ENCODE peak calls at places on chromosomes 7 and 10, in six cellular contexts. D is GM23338; R is fibroblast of mammary gland; Y is NB4; S is IMR-90; B is CD8-positive, alpha-beta T cell. J is an unnamed sample.
A peak's percentile ranks its signal among the peaks of the same experiment; 100 is the strongest.

GRCh38 chr10:48452879-48453412 is 146.5 kb downstream of the MAPK8 start:
- DNase-seq in B (no peak), S (no peak), D (no peak), Y (no peak), R (no peak), J (no peak)

GRCh38 chr10:88989423-88989822 is 1.2 kb upstream of the FAS start:
- DNase-seq in B (no peak), D (no peak), R (no peak), Y (no peak), S (no peak), J (no peak)

GRCh38 chr10:86945361-86946214 is 11.8 kb downstream of the MMRN2 start:
- DNase-seq in B (no peak), Y (no peak), D (peak; percentile 89), R (peak; percentile 59), S (no peak), J (no peak)

GRCh38 chr7:2115739-2116065 is 117.0 kb downstream of the MAD1L1 start:
- DNase-seq in D (no peak), S (no peak), Y (no peak), R (no peak), B (no peak), J (no peak)

GRCh38 chr10:103282961-103283360 is 6.0 kb downstream of the INA start:
- DNase-seq in S (no peak), R (no peak), Y (no peak), B (no peak), D (no peak), J (no peak)

GRCh38 chr10:112858990-112859520 is 91.0 kb upstream of the TCF7L2 start:
- DNase-seq in B (no peak), S (no peak), Y (no peak), D (no peak), R (peak; percentile 33), J (no peak)

GRCh38 chr10:71597821-71598498 is 121.6 kb downstream of the C10orf105 start:
- DNase-seq in Y (peak; percentile 83), B (no peak), R (peak; percentile 70), S (no peak), D (no peak), J (no peak)

GRCh38 chr7:26356929-26357792 is 65.5 kb downstream of the SNX10 start:
- DNase-seq in S (no peak), Y (no peak), D (no peak), B (no peak), R (peak; percentile 7), J (no peak)

GRCh38 chr7:90596745-90597526 is 815 bp downstream of the CDK14 start:
- DNase-seq in Y (peak; percentile 63), R (peak; percentile 47), B (no peak), D (peak; percentile 39), S (peak; percentile 48), J (no peak)

GRCh38 chr10:84293574-84294016 is 34.8 kb upstream of the CCSER2 start:
- DNase-seq in R (no peak), B (no peak), Y (peak; percentile 52), D (no peak), S (peak; percentile 15), J (no peak)

GRCh38 chr7:84058311-84059076 is 136.1 kb downstream of the SEMA3A start:
- DNase-seq in Y (no peak), R (peak; percentile 15), S (peak; percentile 79), D (no peak), B (no peak), J (no peak)
- TF ChIP-seq CTCF in Y (no peak), R (no peak), S (no peak), D (no peak), B (no peak), J (no peak)

DNA sequence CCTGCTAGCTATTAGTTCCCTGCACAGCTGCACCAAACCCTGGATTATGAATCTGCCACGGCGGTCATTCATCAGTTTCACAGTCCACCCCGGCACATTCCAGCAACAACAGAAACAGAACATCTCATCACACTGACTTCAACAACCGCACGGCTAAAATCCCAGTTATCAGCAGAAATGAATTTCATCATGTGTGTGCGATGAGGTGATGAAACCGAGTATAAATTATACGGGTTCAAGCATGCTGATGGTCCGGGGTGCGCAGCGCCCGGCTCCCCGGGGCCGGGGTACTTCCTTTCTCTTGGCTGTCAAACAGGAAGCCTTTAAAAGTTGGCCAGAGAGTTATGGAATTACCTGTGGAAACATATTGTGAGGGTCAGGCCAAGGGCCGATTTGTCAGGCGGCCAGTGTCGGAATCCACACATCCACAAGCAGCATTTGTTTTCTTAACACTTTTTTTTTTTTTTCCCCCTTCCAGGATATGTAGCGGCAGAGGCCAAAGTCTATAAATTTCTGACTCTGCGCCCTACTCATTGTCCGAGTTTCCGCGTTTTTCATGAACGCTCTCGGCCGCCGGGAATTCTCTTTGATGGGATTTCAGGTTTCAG is 420.9 kb upstream of the MGMT start:
- DNase-seq in R (peak; percentile 30), D (no peak), S (no peak), Y (no peak), B (no peak), J (no peak)
- H3K4me3 ChIP-seq in R (no peak overlapping the region), D (no peak overlapping the region), S (no peak overlapping the region), Y (no peak overlapping the region), B (no peak overlapping the region), J (peak overlapping the region; percentile 46)

DNA sequence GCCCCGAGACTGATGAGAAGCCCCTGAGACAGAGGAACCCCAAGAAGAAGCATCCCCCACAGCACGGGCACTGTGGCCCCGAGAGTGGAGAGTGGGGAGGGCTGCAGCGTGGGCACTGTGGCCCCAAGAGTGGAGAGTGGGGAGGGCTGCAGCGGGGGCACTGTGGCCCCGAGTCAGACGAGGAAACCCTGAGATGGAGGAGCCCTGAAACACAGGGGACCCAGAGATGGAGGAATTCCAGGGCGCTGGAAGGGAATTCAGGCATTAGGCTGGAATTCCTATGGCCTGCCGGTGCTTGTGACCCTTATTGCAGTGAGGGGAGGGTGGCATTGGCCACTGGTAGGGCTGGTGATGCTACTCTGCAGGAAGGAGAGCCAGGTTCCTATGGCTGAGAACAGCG is 168.6 kb upstream of the SHH start:
- DNase-seq in B (no peak), S (no peak), D (no peak), Y (no peak), R (no peak), J (no peak)
- TF ChIP-seq CTCF in B (no peak), S (no peak), D (no peak), Y (no peak), R (no peak), J (no peak)

GRCh38 chr10:11170993-11171416 is 153.3 kb downstream of the CELF2 start:
- DNase-seq in D (no peak), Y (peak; percentile 77), R (no peak), B (no peak), S (no peak), J (no peak)

GRCh38 chr10:11167233-11167979 is 149.7 kb downstream of the CELF2 start:
- DNase-seq in R (no peak), S (no peak), D (no peak), B (no peak), Y (no peak), J (no peak)

GRCh38 chr10:11173062-11173461 is 155.4 kb downstream of the CELF2 start:
- DNase-seq in D (no peak), B (no peak), S (no peak), R (no peak), Y (no peak), J (no peak)

GRCh38 chr10:11168423-11169100 is 150.9 kb downstream of the CELF2 start:
- DNase-seq in D (no peak), B (no peak), R (no peak), Y (no peak), S (no peak), J (no peak)

DNA sequence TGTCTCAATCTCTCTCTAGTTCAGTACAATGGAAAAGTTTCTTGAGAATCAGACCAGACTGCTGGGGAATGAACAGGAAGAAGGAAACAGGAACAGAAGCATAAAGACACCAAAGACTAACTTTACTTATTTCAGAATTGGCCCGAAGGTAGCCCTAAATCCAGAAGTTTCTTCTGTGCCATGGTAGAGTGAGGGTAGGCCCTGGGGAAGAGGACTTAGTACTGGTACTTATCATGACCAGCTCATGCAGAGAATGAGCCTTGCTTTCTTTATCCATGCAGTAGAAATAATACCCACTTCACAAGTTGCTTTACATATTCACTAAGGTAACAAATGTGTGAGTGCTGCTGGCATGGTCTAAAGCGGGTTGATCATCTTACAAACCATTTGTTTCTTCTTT is 153.8 kb downstream of the CELF2 start:
- DNase-seq in S (no peak), Y (no peak), D (no peak), R (no peak), B (no peak), J (no peak)
- H3K4me3 ChIP-seq in S (no peak overlapping the region), Y (peak overlapping the region; percentile 96), D (no peak overlapping the region), R (no peak overlapping the region), B (peak overlapping the region; percentile 88), J (no peak overlapping the region)

DNA sequence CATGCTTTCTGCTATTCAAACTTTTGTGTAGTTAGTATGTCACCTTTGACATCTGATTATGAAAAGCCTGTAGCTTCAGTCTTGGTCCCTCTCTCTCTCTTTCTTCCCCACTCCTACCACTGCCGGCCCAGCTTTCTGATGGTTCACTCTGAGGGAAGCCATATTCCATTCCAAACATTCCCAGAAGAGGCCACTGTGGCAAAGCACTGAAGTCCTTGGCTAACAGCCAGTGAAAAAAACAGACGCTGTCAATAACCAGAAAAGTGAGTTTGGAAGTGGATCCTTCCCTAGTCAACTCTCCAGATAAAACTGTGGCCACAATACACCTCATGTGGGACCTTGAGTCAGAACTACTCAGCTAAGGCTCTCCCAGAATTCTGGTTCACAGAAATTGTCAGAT is 950.7 kb upstream of the PHF14 start:
- DNase-seq in B (no peak), Y (no peak), R (no peak), D (peak; percentile 72), S (no peak), J (no peak)
- TF ChIP-seq CTCF in B (no peak), Y (no peak), R (no peak), D (peak; percentile 51), S (no peak), J (peak; percentile 37)

GRCh38 chr10:96974348-96974747 is 142.2 kb downstream of the LCOR start:
- DNase-seq in R (peak; percentile 69), Y (no peak), D (no peak), S (peak; percentile 15), B (no peak), J (no peak)
- H3K4me3 ChIP-seq in R (no peak overlapping the region), Y (no peak overlapping the region), D (no peak overlapping the region), S (no peak overlapping the region), B (no peak overlapping the region), J (no peak overlapping the region)

DNA sequence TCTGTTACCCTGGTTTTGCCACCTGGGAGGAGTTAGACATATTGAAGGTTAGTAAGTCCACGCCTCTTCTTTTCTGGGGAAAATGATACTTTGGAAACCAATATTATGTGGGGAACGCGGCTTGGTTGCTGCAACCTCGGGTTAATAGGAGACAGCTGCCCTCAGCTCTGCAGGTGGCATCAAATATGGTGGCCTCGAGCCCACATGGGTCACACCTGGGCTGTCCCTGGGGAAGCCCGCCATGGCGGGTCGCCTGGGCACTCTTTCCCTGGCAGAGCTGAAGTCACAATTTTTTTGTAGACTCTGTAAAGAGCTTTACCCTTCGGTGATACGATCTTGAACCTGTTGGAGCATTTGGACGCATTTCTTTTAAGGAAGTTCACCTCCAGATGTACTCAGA is 2.5 kb downstream of the PFKP start:
- DNase-seq in S (no peak), Y (peak; percentile 15), D (no peak), R (no peak), B (no peak), J (no peak)
- TF ChIP-seq CTCF in S (no peak), Y (no peak), D (no peak), R (no peak), B (no peak), J (no peak)

J was measured in epithelial cell of proximal tubule.